ENCODE peak calls at places on chromosomes 16 and 17, in six cellular contexts. O, Q, Z, E, V and S are unnamed samples.

GRCh38 chr16:4891886-4892216 is 44.6 kb downstream of the UBN1 start:
- ATAC-seq in O (no peak), Q (no peak), Z (no peak), E (no peak), V (no peak), S (no peak)

GRCh38 chr17:9205520-9206159 is 184.3 kb downstream of the NTN1 start:
- ATAC-seq in O (peak), Q (no peak), Z (no peak), E (no peak), V (no peak), S (peak)

GRCh38 chr16:2985893-2986355 is 5.7 kb upstream of the PKMYT1 start:
- ATAC-seq in O (no peak), Q (peak), Z (no peak), E (peak), V (no peak), S (no peak)

GRCh38 chr17:50307654-50308053 is 33.4 kb downstream of the TMEM92 start:
- ATAC-seq in O (no peak), Q (no peak), Z (no peak), E (no peak), V (no peak), S (no peak)

GRCh38 chr17:27567563-27567859 is 63.5 kb upstream of the LGALS9 start:
- ATAC-seq in O (no peak), Q (no peak), Z (no peak), E (no peak), V (no peak), S (no peak)

GRCh38 chr17:64173646-64174045 is 43.7 kb upstream of the ERN1 start:
- ATAC-seq in O (no peak), Q (no peak), Z (no peak), E (no peak), V (no peak), S (no peak)

GRCh38 chr17:56638536-56639177 is 45.2 kb downstream of the NOG start:
- ATAC-seq in O (no peak), Q (no peak), Z (no peak), E (no peak), V (no peak), S (no peak)

GRCh38 chr17:82316651-82317393 is 586 bp downstream of the CD7 start:
- ATAC-seq in O (no peak), Q (peak), Z (no peak), E (no peak), V (no peak), S (no peak)

GRCh38 chr16:17434006-17434405 is 36.8 kb downstream of the XYLT1 start:
- ATAC-seq in O (no peak), Q (no peak), Z (no peak), E (no peak), V (no peak), S (peak)

GRCh38 chr17:81294512-81295030 is 536 bp downstream of the SLC38A10 start:
- ATAC-seq in O (peak), Q (peak), Z (peak), E (no peak), V (peak), S (peak)

GRCh38 chr17:47982091-47982617 is 11.2 kb downstream of the CDK5RAP3 start:
- ATAC-seq in O (no peak), Q (no peak), Z (peak), E (no peak), V (no peak), S (no peak)
- TF ChIP-seq EP300 in O (no peak), Q (no peak), Z (peak), E (no peak), V (no peak), S (no peak)

DNA sequence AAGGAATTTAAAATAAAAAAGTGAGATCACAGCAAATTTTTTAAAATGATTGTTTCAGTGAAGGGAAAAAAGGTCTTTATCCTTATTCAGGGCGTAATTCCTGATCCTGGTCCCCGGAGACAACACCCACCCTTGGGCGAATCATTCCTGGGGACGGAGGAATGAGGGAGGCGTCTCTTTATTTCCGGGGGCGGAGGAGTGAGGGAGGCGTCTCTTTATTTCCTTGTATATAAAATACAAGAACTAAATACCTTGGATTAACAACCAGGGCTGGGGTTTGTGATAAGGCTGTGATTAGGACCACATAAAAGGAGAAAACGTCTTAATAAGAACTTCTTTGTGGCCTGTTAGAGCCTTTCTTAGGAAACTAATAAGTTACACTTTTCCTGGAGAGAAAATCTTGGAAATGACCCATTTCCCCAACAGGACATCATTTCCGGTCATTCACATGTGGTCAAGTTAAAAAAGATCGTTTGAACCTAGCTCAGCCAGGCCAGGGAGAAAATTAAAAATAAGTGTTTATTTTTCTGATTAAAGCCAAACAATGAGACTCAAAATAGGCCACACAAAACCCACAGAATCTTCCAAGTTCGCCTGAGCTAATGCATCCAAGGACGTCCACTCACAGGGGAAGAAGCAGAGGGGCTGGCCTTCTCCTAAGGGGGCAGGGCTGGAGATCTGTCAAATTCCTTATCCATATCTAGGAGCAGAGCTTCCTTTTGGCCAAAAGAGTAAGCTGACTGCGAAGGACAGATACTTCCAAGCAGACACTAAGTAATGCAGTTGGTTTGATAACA is 98.1 kb downstream of the MRM3 start:
- ATAC-seq in O (no peak), Q (no peak), Z (no peak), E (peak), V (no peak), S (no peak)
- TF ChIP-seq EP300 in O (no peak), Q (no peak), Z (no peak), E (no peak), V (no peak), S (no peak)

GRCh38 chr16:30354423-30355143 is 525 bp downstream of the CD2BP2 start:
- ATAC-seq in O (peak), Q (peak), Z (peak), E (peak), V (peak), S (peak)

GRCh38 chr16:30356401-30357084 is 1.4 kb upstream of the CD2BP2 start:
- ATAC-seq in O (no peak), Q (no peak), Z (no peak), E (no peak), V (no peak), S (no peak)

GRCh38 chr16:30353438-30354129 is 1.5 kb downstream of the CD2BP2 start:
- ATAC-seq in O (no peak), Q (no peak), Z (no peak), E (no peak), V (no peak), S (no peak)

GRCh38 chr16:30355954-30356308 is 823 bp upstream of the CD2BP2 start:
- ATAC-seq in O (no peak), Q (no peak), Z (no peak), E (no peak), V (no peak), S (no peak)

DNA sequence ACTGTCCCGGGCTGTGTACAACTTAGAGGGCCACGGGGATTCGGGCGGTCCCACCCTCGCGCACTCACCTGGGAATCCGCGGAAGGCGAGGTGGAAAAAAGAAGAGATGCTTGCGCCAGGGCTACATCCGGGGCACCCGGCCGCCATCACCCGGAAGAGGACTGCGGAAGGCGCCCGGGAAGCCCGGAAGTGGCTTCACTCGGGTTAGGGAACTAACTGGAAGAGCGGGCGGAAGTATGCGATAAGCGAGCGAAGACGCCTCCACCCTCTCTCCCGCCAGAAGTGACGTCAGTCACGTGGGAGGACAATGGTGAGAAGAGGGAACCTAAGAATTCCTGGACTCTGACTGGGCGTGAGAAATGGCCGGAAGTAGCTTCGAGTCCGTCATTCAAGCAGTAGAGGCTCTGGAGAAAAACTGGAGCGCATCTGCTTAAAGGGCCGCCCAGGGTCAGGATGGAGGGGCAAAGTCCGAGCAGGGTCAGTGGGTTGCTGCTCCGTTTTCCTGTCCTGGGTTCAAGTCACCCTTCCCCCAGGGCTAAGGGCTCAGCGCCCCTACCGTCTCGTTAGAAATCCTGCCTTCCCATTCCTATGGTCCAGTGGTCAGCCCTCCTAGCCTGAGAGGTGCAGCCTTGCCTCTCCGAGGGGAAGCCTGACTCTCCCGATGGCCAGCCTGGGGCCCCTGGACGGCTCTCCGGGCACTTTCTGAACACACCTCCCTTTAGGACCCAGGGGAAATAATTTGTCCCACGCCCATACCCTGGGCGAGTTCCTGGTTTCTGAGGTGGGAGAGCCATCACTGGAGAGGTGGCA is at the start of gene CD2BP2:
- ATAC-seq in O (peak), Q (peak), Z (peak), E (peak), V (peak), S (peak)
- TF ChIP-seq EP300 in O (no peak), Q (peak), Z (peak), E (no peak), V (no peak), S (no peak)

GRCh38 chr16:56931769-56932587 is at the start of gene HERPUD1:
- ATAC-seq in O (peak), Q (peak), Z (peak), E (peak), V (peak), S (peak)
- TF ChIP-seq EP300 in O (peak), Q (no peak), Z (peak), E (no peak), V (no peak), S (no peak)

GRCh38 chr17:7931709-7932482 is at the start of the genes CNTROB and TRAPPC1:
- ATAC-seq in O (peak), Q (peak), Z (peak), E (peak), V (peak), S (peak)
- TF ChIP-seq EP300 in O (no peak), Q (no peak), Z (peak), E (no peak), V (no peak), S (no peak)

DNA sequence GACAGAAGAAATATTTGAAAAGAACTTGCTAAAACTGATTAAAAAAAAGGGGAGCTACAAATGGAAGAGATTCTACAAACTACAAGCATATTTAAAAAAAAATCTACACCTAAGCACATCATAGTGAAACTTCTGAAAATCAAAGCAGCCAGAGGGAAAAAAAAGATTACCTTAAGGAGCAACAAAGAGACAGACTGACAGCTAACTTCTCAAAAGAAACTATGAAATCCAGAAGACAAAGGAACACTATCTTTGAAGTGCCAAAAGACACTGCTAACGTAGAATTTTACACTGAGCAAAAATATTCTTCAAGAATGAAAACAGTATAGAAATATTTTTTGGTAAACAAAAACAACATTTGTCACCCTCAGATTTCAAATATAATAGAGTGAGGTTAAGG is 151.2 kb downstream of the MYO1D start:
- ATAC-seq in O (no peak), Q (no peak), Z (no peak), E (no peak), V (no peak), S (no peak)
- TF ChIP-seq EP300 in O (no peak), Q (no peak), Z (no peak), E (no peak), V (no peak), S (no peak)

GRCh38 chr16:72664480-72665408 is 383.2 kb downstream of the ZFHX3 start:
- ATAC-seq in O (peak), Q (peak), Z (peak), E (peak), V (peak), S (peak)
- TF ChIP-seq EP300 in O (no peak), Q (no peak), Z (peak), E (no peak), V (no peak), S (no peak)